ENCODE peak calls at places on chromosomes 6 and 20, in nine cellular contexts. Y, U, Q, M, C, G, O, H and N are unnamed samples.

GRCh38 chr6:33592595-33593413 is 12.7 kb upstream of the BAK1 start:
- DNase-seq in Y (no peak), C (no peak), H (peak; percentile 62), G (peak; percentile 63), U (no peak), O (peak; percentile 58), M (no peak), Q (no peak), N (peak; percentile 36)

GRCh38 chr6:154487367-154488275 is 22.9 kb downstream of the CNKSR3 start:
- DNase-seq in H (no peak), M (no peak), Q (peak; percentile 56), O (no peak), U (no peak), Y (no peak), G (no peak), C (no peak), N (no peak)

GRCh38 chr6:92376711-92377110 is 1042.6 kb downstream of the EPHA7 start:
- DNase-seq in M (no peak), Q (no peak), G (no peak), C (no peak), O (no peak), U (no peak), H (no peak), Y (no peak), N (no peak)

GRCh38 chr6:31531162-31531561 is 2.4 kb downstream of the MCCD1 start:
- DNase-seq in H (no peak), M (no peak), U (no peak), Q (no peak), O (no peak), Y (no peak), G (no peak), C (no peak), N (no peak)

GRCh38 chr6:29447670-29448069 is 8.6 kb downstream of the OR10C1 start:
- DNase-seq in G (no peak), Y (no peak), H (no peak), C (no peak), U (no peak), O (no peak), M (no peak), Q (no peak), N (no peak)

GRCh38 chr6:132011582-132011981 is 60.4 kb upstream of the CCN2 start:
- DNase-seq in G (no peak), C (no peak), H (no peak), Q (no peak), O (no peak), Y (no peak), M (no peak), U (no peak), N (no peak)

GRCh38 chr6:125267806-125268523 is 33.8 kb downstream of the HDDC2 start:
- DNase-seq in O (no peak), Q (no peak), U (no peak), C (no peak), G (no peak), H (no peak), M (no peak), Y (no peak), N (no peak)

GRCh38 chr6:149405823-149406765 is 6.0 kb downstream of the SUMO4 start:
- DNase-seq in Y (no peak), O (no peak), H (no peak), G (no peak), M (no peak), U (no peak), C (no peak), Q (no peak), N (no peak)

GRCh38 chr6:149306967-149307366 is 10.5 kb upstream of the TAB2 start:
- DNase-seq in Y (no peak), H (no peak), C (no peak), M (no peak), G (no peak), U (no peak), Q (no peak), O (no peak), N (no peak)

GRCh38 chr6:149190228-149190831 is 127.2 kb upstream of the TAB2 start:
- DNase-seq in Q (peak; percentile 48), C (peak; percentile 88), H (peak; percentile 54), O (no peak), G (no peak), U (peak; percentile 24), Y (peak; percentile 17), M (no peak), N (no peak)

GRCh38 chr20:17530716-17531536 is at the start of gene BFSP1:
- DNase-seq in Q (peak; percentile 55), G (no peak), M (no peak), Y (peak; percentile 79), H (peak; percentile 68), U (no peak), C (no peak), O (no peak), N (peak; percentile 73)
- TF ChIP-seq EP300 in Q (peak; percentile 34), G (no peak), M (no peak), Y (no peak), H (no peak), U (no peak), C (no peak), O (no peak), N (no peak)

DNA sequence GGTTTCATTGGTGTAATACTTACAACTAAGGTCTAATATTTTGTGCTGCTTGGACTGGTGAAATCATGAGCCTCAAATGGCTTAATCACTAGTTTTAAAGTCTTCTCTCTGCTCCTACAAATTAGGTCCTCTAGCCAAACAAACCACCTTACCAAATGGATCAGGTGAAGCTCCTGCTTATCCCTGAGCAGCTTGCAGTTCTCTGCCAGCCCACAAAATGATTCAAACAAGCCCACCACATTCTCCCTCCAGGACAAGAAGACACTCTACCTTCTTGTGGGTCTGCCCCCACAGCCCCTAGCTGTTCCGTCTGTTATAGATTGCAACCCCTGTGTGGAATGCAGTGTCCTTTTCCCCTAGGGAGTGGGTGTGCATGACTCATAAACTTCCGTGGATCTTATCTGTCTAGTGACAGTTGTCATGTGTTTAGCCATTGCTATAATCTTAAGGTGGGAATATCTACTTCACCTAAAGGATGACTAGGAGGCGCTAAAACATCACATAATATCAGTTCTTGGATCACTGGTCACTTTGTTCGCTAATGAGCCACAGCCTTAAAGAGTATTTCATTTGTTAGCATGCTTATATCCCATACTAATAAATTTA is 940.5 kb upstream of the MANEA start:
- DNase-seq in M (no peak), O (no peak), U (no peak), H (no peak), G (no peak), C (no peak), Q (peak; percentile 32), Y (peak; percentile 33), N (no peak)
- TF ChIP-seq CTCF in M (no peak), O (no peak), U (no peak), H (no peak), G (no peak), C (no peak), Q (peak; percentile 60), Y (no peak), N (no peak)

DNA sequence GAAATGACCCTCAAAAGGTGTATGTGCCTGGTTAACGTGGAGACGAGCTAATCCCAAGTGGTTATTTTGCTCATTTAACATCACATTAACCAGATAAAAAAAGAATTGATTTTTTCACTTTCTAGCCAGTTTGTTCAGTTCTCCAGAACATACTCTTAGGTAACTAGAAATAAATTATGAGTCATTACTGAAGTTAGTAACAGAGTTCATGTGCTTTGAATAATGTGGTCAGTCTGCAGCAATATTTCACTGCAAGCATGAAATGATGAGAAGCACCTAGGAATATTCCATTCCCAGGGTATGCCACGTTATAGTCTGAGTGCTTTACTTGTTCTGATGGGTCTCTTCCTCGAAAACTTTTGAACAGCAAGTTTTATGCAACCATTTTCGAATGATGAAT is 138.3 kb upstream of the INSM1 start:
- DNase-seq in H (no peak), Y (no peak), U (no peak), M (no peak), O (no peak), C (no peak), Q (no peak), G (no peak), N (no peak)
- TF ChIP-seq EP300 in H (no peak), Y (no peak), U (no peak), M (no peak), O (no peak), C (no peak), Q (no peak), G (no peak), N (no peak)

DNA sequence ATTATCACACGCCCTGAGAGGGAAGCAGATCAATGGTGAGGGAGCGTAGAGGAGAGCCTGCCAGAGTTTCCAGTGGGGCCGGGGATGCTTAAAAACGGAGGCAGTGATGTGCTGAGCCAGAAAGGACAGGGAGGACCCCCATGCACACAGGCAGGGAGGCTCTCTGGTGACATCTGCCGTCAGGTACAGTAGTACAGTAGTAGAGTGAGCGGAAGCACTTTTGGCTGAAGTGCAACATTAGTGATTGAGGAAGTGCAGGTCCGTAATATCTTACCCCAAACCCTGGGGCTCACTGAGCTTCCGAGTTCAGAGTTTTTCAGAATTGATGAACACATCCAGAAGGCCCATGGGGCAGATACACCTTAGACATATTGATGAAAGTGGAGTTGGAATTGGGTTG is 42.1 kb downstream of the GFRA4 start:
- DNase-seq in Q (no peak), U (no peak), G (no peak), C (peak; percentile 37), Y (no peak), H (no peak), O (no peak), M (no peak), N (no peak)
- TF ChIP-seq CTCF in Q (no peak), U (no peak), G (no peak), C (no peak), Y (no peak), H (no peak), O (no peak), M (no peak), N (no peak)

DNA sequence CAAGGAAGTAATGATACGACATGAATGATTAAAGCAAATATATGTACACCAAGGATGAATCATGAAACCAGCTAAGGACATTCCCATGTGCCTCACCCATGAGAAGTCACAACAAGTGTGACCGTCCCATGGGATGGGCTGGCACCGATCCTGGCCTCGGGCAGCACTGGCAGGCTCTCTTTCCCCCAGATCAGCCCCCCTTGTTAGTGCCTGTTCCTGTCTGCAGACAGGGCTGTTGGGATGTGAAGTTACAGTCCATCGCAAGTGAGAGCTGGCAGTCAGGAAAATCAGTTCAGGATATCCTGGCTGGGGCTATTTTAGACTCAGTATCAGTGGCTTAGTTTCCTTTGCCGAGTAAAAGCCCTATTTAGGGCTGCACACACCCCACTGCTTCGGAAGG is 129.2 kb upstream of the SNX9 start:
- DNase-seq in H (peak; percentile 52), Y (peak; percentile 17), O (no peak), Q (no peak), U (no peak), M (no peak), C (no peak), G (no peak), N (no peak)
- TF ChIP-seq EP300 in H (no peak), Y (no peak), O (no peak), Q (no peak), U (no peak), M (no peak), C (no peak), G (no peak), N (no peak)

GRCh38 chr6:36678488-36679042 is at the start of gene CDKN1A:
- DNase-seq in O (peak; percentile 90), H (peak; percentile 98), Q (peak; percentile 87), M (peak; percentile 97), C (peak; percentile 96), Y (peak; percentile 86), U (peak; percentile 87), G (no peak), N (peak; percentile 93)
- TF ChIP-seq CTCF in O (peak; percentile 5), H (no peak), Q (peak; percentile 7), M (no peak), C (no peak), Y (no peak), U (no peak), G (no peak), N (peak; percentile 50)